ENCODE peak calls at places on chromosomes 16 and 17, in eight cellular contexts. One of them, this sample, is unnamed.

GRCh38 chr16:54923055-54923473 is 7.6 kb upstream of the IRX5 start:
- DNase-seq in BJ: no peak
- DNase-seq in adrenal gland: no peak
- DNase-seq in AG09309: no peak
- DNase-seq in mesothelial cell of epicardium: no peak
- DNase-seq in GM12864: no peak
- DNase-seq in GM13977: no peak
- DNase-seq in A549: no peak
- DNase-seq in this sample: no peak

GRCh38 chr16:79403534-79403933 is 197.0 kb downstream of the MAF start:
- DNase-seq in adrenal gland: no peak
- DNase-seq in A549: no peak
- DNase-seq in GM12864: no peak
- DNase-seq in GM13977: no peak
- DNase-seq in BJ: no peak
- DNase-seq in AG09309: no peak
- DNase-seq in mesothelial cell of epicardium: no peak
- DNase-seq in this sample: no peak

GRCh38 chr17:12342609-12343248 is 322.1 kb downstream of the MAP2K4 start:
- DNase-seq in GM12864: peak; percentile 8
- DNase-seq in A549: peak; percentile 65
- DNase-seq in adrenal gland: no peak
- DNase-seq in mesothelial cell of epicardium: no peak
- DNase-seq in GM13977: peak; percentile 37
- DNase-seq in BJ: no peak
- DNase-seq in AG09309: no peak
- DNase-seq in this sample: no peak

GRCh38 chr16:63613701-63614100 is 1508.2 kb downstream of the CDH11 start:
- DNase-seq in GM13977: peak; percentile 16
- DNase-seq in A549: peak; percentile 53
- DNase-seq in BJ: no peak
- DNase-seq in adrenal gland: no peak
- DNase-seq in AG09309: no peak
- DNase-seq in mesothelial cell of epicardium: no peak
- DNase-seq in GM12864: no peak
- DNase-seq in this sample: no peak

GRCh38 chr17:6556121-6557039 is at the start of gene PITPNM3:
- DNase-seq in adrenal gland: no peak
- DNase-seq in BJ: no peak
- DNase-seq in AG09309: no peak
- DNase-seq in GM13977: peak; percentile 51
- DNase-seq in mesothelial cell of epicardium: no peak
- DNase-seq in A549: no peak
- DNase-seq in GM12864: no peak
- DNase-seq in this sample: no peak

GRCh38 chr16:72811188-72811720 is 236.7 kb downstream of the ZFHX3 start:
- DNase-seq in GM12864: no peak
- DNase-seq in adrenal gland: no peak
- DNase-seq in mesothelial cell of epicardium: no peak
- DNase-seq in BJ: no peak
- DNase-seq in AG09309: no peak
- DNase-seq in A549: no peak
- DNase-seq in GM13977: no peak
- DNase-seq in this sample: no peak

GRCh38 chr17:14417336-14417735 is 116.5 kb downstream of the HS3ST3B1 start:
- DNase-seq in GM13977: no peak
- DNase-seq in GM12864: no peak
- DNase-seq in AG09309: no peak
- DNase-seq in BJ: no peak
- DNase-seq in mesothelial cell of epicardium: no peak
- DNase-seq in adrenal gland: no peak
- DNase-seq in A549: no peak
- DNase-seq in this sample: no peak

GRCh38 chr16:67966549-67967182 is 1.8 kb downstream of the SLC12A4 start:
- DNase-seq in AG09309: no peak
- DNase-seq in GM12864: no peak
- DNase-seq in BJ: no peak
- DNase-seq in mesothelial cell of epicardium: no peak
- DNase-seq in adrenal gland: no peak
- DNase-seq in GM13977: no peak
- DNase-seq in A549: peak; percentile 44
- DNase-seq in this sample: no peak

GRCh38 chr17:65783845-65784334 is 222.4 kb upstream of the AXIN2 start:
- DNase-seq in GM12864: no peak
- DNase-seq in GM13977: no peak
- DNase-seq in mesothelial cell of epicardium: no peak
- DNase-seq in adrenal gland: peak; percentile 33
- DNase-seq in AG09309: peak; percentile 82
- DNase-seq in A549: peak; percentile 89
- DNase-seq in BJ: peak; percentile 71
- DNase-seq in this sample: no peak

GRCh38 chr16:4113358-4114256 is 2.6 kb downstream of the ADCY9 start:
- DNase-seq in adrenal gland: no peak
- DNase-seq in GM12864: no peak
- DNase-seq in mesothelial cell of epicardium: no peak
- DNase-seq in BJ: no peak
- DNase-seq in AG09309: no peak
- DNase-seq in GM13977: no peak
- DNase-seq in A549: no peak
- DNase-seq in this sample: no peak

GRCh38 chr17:53722407-53722806 is 100.3 kb upstream of the KIF2B start:
- DNase-seq in mesothelial cell of epicardium: no peak
- DNase-seq in A549: peak; percentile 39
- DNase-seq in GM12864: no peak
- DNase-seq in GM13977: no peak
- DNase-seq in adrenal gland: no peak
- DNase-seq in AG09309: peak; percentile 77
- DNase-seq in BJ: peak; percentile 84
- DNase-seq in this sample: no peak

GRCh38 chr17:21232033-21232749 is 18.2 kb upstream of the TMEM11 start:
- DNase-seq in GM12864: no peak
- DNase-seq in BJ: no peak
- DNase-seq in AG09309: no peak
- DNase-seq in mesothelial cell of epicardium: no peak
- DNase-seq in adrenal gland: no peak
- DNase-seq in GM13977: no peak
- DNase-seq in A549: no peak
- DNase-seq in this sample: no peak

GRCh38 chr16:21101631-21102420 is 48.8 kb downstream of the DNAH3 start:
- DNase-seq in BJ: no peak
- DNase-seq in A549: peak; percentile 53
- DNase-seq in GM12864: no peak
- DNase-seq in adrenal gland: no peak
- DNase-seq in GM13977: no peak
- DNase-seq in AG09309: no peak
- DNase-seq in mesothelial cell of epicardium: no peak
- DNase-seq in this sample: no peak

GRCh38 chr17:67800495-67800928 is 24.8 kb upstream of the BPTF start:
- DNase-seq in GM12864: peak; percentile 71
- DNase-seq in A549: peak; percentile 86
- DNase-seq in BJ: peak; percentile 9
- DNase-seq in AG09309: peak; percentile 44
- DNase-seq in mesothelial cell of epicardium: no peak
- DNase-seq in adrenal gland: peak; percentile 78
- DNase-seq in GM13977: peak; percentile 76
- DNase-seq in this sample: peak; percentile 68

GRCh38 chr16:89574681-89575246 is 794 bp upstream of the CPNE7 start:
- DNase-seq in A549: peak; percentile 84
- DNase-seq in adrenal gland: no peak
- DNase-seq in BJ: no peak
- DNase-seq in GM13977: peak; percentile 94
- DNase-seq in mesothelial cell of epicardium: no peak
- DNase-seq in GM12864: no peak
- DNase-seq in AG09309: no peak
- DNase-seq in this sample: peak; percentile 49

GRCh38 chr16:2856061-2856670 is 1.8 kb downstream of the PRSS22 start:
- DNase-seq in AG09309: no peak
- DNase-seq in BJ: no peak
- DNase-seq in GM12864: no peak
- DNase-seq in adrenal gland: no peak
- DNase-seq in mesothelial cell of epicardium: no peak
- DNase-seq in GM13977: peak; percentile 39
- DNase-seq in A549: peak; percentile 49
- DNase-seq in this sample: no peak

GRCh38 chr16:2856686-2857450 is 1.1 kb downstream of the PRSS22 start:
- DNase-seq in A549: no peak
- DNase-seq in BJ: no peak
- DNase-seq in GM13977: no peak
- DNase-seq in mesothelial cell of epicardium: no peak
- DNase-seq in GM12864: no peak
- DNase-seq in AG09309: no peak
- DNase-seq in adrenal gland: no peak
- DNase-seq in this sample: no peak

GRCh38 chr16:2857451-2858244 is at the start of gene PRSS22:
- DNase-seq in adrenal gland: no peak
- DNase-seq in AG09309: no peak
- DNase-seq in GM13977: peak; percentile 23
- DNase-seq in A549: no peak
- DNase-seq in BJ: no peak
- DNase-seq in GM12864: no peak
- DNase-seq in mesothelial cell of epicardium: no peak
- DNase-seq in this sample: no peak

GRCh38 chr16:2859686-2860265 is 1.8 kb upstream of the PRSS22 start:
- DNase-seq in adrenal gland: no peak
- DNase-seq in A549: no peak
- DNase-seq in GM12864: no peak
- DNase-seq in GM13977: no peak
- DNase-seq in AG09309: no peak
- DNase-seq in BJ: no peak
- DNase-seq in mesothelial cell of epicardium: no peak
- DNase-seq in this sample: no peak

DNA sequence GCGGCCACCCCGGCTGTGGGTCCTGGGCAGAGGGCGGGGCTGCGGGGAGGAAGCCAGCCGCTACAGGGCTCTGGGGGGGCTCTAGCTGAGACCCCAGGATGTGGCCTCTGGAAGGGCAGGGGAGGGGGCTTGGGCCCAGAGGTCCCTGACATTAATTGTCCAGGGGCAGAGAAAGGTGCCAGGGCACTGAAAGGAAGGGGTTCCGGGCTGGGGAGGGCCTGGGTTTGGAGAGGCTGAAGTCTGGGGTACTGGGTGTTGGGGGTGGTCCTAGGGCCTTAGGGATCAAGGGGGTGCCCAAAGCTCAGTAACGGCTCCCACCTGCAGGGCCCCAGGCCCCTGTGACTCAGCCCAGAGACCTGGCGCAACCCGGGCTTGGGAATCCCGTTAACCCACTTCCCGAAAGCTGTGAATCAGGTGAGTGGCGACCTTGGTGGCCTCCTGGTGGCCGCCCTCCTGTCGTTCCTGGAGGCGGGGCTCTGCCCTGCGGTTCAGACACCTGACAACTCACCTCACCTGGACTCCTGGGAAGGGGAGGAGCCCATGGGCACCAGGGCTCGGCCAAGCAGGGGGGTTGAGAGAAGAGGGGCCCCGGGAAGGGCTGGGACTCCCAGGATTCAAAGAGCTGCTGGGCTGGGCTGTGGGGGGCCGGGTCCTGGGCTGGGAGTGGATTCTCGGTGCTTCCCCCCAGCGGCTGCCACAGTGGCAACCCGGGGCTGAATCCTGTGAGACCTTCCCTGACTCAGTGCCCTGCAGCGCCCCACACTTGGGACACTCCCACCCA is 465 bp upstream of the PRSS22 start:
- DNase-seq in A549: no peak
- DNase-seq in GM12864: no peak
- DNase-seq in BJ: no peak
- DNase-seq in AG09309: no peak
- DNase-seq in GM13977: no peak
- DNase-seq in adrenal gland: no peak
- DNase-seq in mesothelial cell of epicardium: no peak
- DNase-seq in this sample: no peak
- TF ChIP-seq CTCF in A549: no peak
- TF ChIP-seq CTCF in GM12864: no peak
- TF ChIP-seq CTCF in BJ: no peak
- TF ChIP-seq CTCF in AG09309: no peak
- TF ChIP-seq CTCF in GM13977: no peak
- TF ChIP-seq CTCF in adrenal gland: no peak
- TF ChIP-seq CTCF in mesothelial cell of epicardium: no peak
- TF ChIP-seq CTCF in this sample: no peak

GRCh38 chr16:60203525-60204124 is 1469.5 kb upstream of the GOT2 start:
- DNase-seq in A549: peak; percentile 22
- DNase-seq in adrenal gland: no peak
- DNase-seq in BJ: no peak
- DNase-seq in AG09309: no peak
- DNase-seq in GM13977: no peak
- DNase-seq in mesothelial cell of epicardium: no peak
- DNase-seq in GM12864: no peak
- DNase-seq in this sample: no peak
- TF ChIP-seq CTCF in A549: peak; percentile 65
- TF ChIP-seq CTCF in adrenal gland: peak; percentile 18
- TF ChIP-seq CTCF in BJ: peak; percentile 62
- TF ChIP-seq CTCF in AG09309: peak; percentile 49
- TF ChIP-seq CTCF in GM13977: peak; percentile 28
- TF ChIP-seq CTCF in mesothelial cell of epicardium: peak; percentile 72
- TF ChIP-seq CTCF in GM12864: no peak
- TF ChIP-seq CTCF in this sample: no peak

GRCh38 chr17:74599531-74599939 is 7.5 kb upstream of the CD300LD start:
- DNase-seq in BJ: no peak
- DNase-seq in A549: no peak
- DNase-seq in GM12864: no peak
- DNase-seq in mesothelial cell of epicardium: no peak
- DNase-seq in AG09309: no peak
- DNase-seq in GM13977: no peak
- DNase-seq in adrenal gland: peak; percentile 27
- DNase-seq in this sample: no peak

GRCh38 chr17:74603032-74603635 is 11.1 kb upstream of the CD300LD start:
- DNase-seq in adrenal gland: no peak
- DNase-seq in BJ: no peak
- DNase-seq in A549: no peak
- DNase-seq in AG09309: no peak
- DNase-seq in GM12864: no peak
- DNase-seq in GM13977: no peak
- DNase-seq in mesothelial cell of epicardium: no peak
- DNase-seq in this sample: no peak

GRCh38 chr17:74604200-74604599 is 12.1 kb upstream of the CD300LD start:
- DNase-seq in mesothelial cell of epicardium: no peak
- DNase-seq in GM12864: no peak
- DNase-seq in adrenal gland: no peak
- DNase-seq in AG09309: no peak
- DNase-seq in GM13977: no peak
- DNase-seq in BJ: no peak
- DNase-seq in A549: no peak
- DNase-seq in this sample: no peak

GRCh38 chr17:74603746-74604145 is 11.7 kb upstream of the CD300LD start:
- DNase-seq in BJ: no peak
- DNase-seq in A549: no peak
- DNase-seq in adrenal gland: no peak
- DNase-seq in GM12864: no peak
- DNase-seq in AG09309: no peak
- DNase-seq in GM13977: no peak
- DNase-seq in mesothelial cell of epicardium: no peak
- DNase-seq in this sample: no peak

GRCh38 chr17:74601944-74602572 is 10.0 kb upstream of the CD300LD start:
- DNase-seq in mesothelial cell of epicardium: no peak
- DNase-seq in BJ: no peak
- DNase-seq in GM12864: no peak
- DNase-seq in A549: peak; percentile 70
- DNase-seq in adrenal gland: no peak
- DNase-seq in AG09309: no peak
- DNase-seq in GM13977: peak; percentile 59
- DNase-seq in this sample: no peak
- TF ChIP-seq CTCF in mesothelial cell of epicardium: peak; percentile 59
- TF ChIP-seq CTCF in BJ: peak; percentile 42
- TF ChIP-seq CTCF in GM12864: peak; percentile 68
- TF ChIP-seq CTCF in A549: peak; percentile 96
- TF ChIP-seq CTCF in adrenal gland: peak; percentile 39
- TF ChIP-seq CTCF in AG09309: peak; percentile 70
- TF ChIP-seq CTCF in GM13977: peak; percentile 76
- TF ChIP-seq CTCF in this sample: no peak

GRCh38 chr17:45316271-45317112 is at the start of gene MAP3K14:
- DNase-seq in AG09309: no peak
- DNase-seq in BJ: no peak
- DNase-seq in A549: peak; percentile 71
- DNase-seq in GM12864: no peak
- DNase-seq in GM13977: no peak
- DNase-seq in adrenal gland: peak; percentile 71
- DNase-seq in mesothelial cell of epicardium: peak; percentile 53
- DNase-seq in this sample: peak; percentile 72
- TF ChIP-seq CTCF in AG09309: no peak
- TF ChIP-seq CTCF in BJ: peak; percentile 9
- TF ChIP-seq CTCF in A549: peak; percentile 20
- TF ChIP-seq CTCF in GM12864: peak; percentile 3
- TF ChIP-seq CTCF in GM13977: peak; percentile 18
- TF ChIP-seq CTCF in adrenal gland: no peak
- TF ChIP-seq CTCF in mesothelial cell of epicardium: no peak
- TF ChIP-seq CTCF in this sample: no peak

This sample was measured in activated B cell treated with CpG ODN at 0.5 μM for 24 hours.